ENCODE peak calls at places on chromosomes 3 and 15, in six cellular contexts. V is ovary, N is stomach, O is upper lobe of left lung, F is NB4, J is lower leg skin. Z is an unnamed sample.

GRCh38 chr3:169354774-169355501 is 308.6 kb downstream of the MECOM start:
- DNase-seq in O (no peak), F (no peak), V (no peak), J (no peak), N (no peak), Z (no peak)

GRCh38 chr3:42051384-42052131 is 39.6 kb upstream of the TRAK1 start:
- DNase-seq in J (no peak), F (no peak), O (no peak), N (no peak), V (no peak), Z (no peak)

GRCh38 chr15:30984542-30984941 is 6.9 kb downstream of the MTMR10 start:
- DNase-seq in J (no peak), N (no peak), F (no peak), O (no peak), V (no peak), Z (no peak)

GRCh38 chr15:55897560-55898336 is 95.7 kb downstream of the NEDD4 start:
- DNase-seq in O (peak; percentile 33), N (peak; percentile 51), F (peak; percentile 39), V (peak; percentile 27), J (peak; percentile 25), Z (peak; percentile 62)

GRCh38 chr15:78976691-78977090 is 31.8 kb upstream of the CTSH start:
- DNase-seq in V (no peak), O (no peak), F (peak; percentile 29), J (no peak), N (no peak), Z (no peak)

GRCh38 chr3:47227678-47228077 is 54.9 kb downstream of the KIF9 start:
- DNase-seq in V (no peak), O (peak; percentile 26), J (no peak), F (peak; percentile 18), N (no peak), Z (no peak)

GRCh38 chr3:7630351-7630911 is 769.5 kb downstream of the GRM7 start:
- DNase-seq in O (no peak), J (no peak), N (no peak), V (no peak), F (no peak), Z (no peak)

GRCh38 chr3:126857928-126858327 is 125.0 kb upstream of the PLXNA1 start:
- DNase-seq in N (no peak), F (no peak), J (no peak), O (no peak), V (no peak), Z (no peak)

GRCh38 chr3:103794656-103795055 is 1359.8 kb downstream of the ZPLD1 start:
- DNase-seq in V (no peak), O (no peak), J (no peak), N (no peak), F (peak; percentile 11), Z (no peak)

GRCh38 chr3:100331660-100332059 is 2.9 kb upstream of the NIT2 start:
- DNase-seq in V (no peak), J (no peak), F (no peak), N (no peak), O (no peak), Z (no peak)

GRCh38 chr3:184620799-184621119 is 59.2 kb downstream of the EPHB3 start:
- DNase-seq in J (no peak), O (no peak), N (no peak), V (no peak), F (peak; percentile 24), Z (no peak)

GRCh38 chr15:36803773-36804172 is 224.3 kb downstream of the CDIN1 start:
- DNase-seq in V (no peak), N (no peak), O (no peak), J (no peak), F (no peak), Z (no peak)

GRCh38 chr3:187946031-187946691 is 200.9 kb upstream of the BCL6 start:
- DNase-seq in J (no peak), O (no peak), V (no peak), N (no peak), F (no peak), Z (no peak)

GRCh38 chr15:77722759-77723460 is 90.2 kb upstream of the LINGO1 start:
- DNase-seq in J (no peak), N (no peak), F (no peak), V (no peak), O (no peak), Z (no peak)

GRCh38 chr3:102866845-102867244 is 432.0 kb downstream of the ZPLD1 start:
- DNase-seq in J (no peak), F (no peak), V (no peak), N (no peak), O (no peak), Z (no peak)

GRCh38 chr15:101148881-101149664 is 102.8 kb downstream of the CHSY1 start:
- DNase-seq in N (no peak), O (no peak), V (no peak), F (peak; percentile 66), J (no peak), Z (no peak)

GRCh38 chr3:49422379-49423248 is at the start of gene AMT:
- DNase-seq in O (peak; percentile 39), V (peak; percentile 41), J (no peak), N (peak; percentile 57), F (no peak), Z (peak; percentile 81)

GRCh38 chr15:37217567-37217966 is 117.2 kb upstream of the MEIS2 start:
- DNase-seq in N (no peak), J (no peak), O (no peak), V (no peak), F (no peak), Z (no peak)

GRCh38 chr3:65745306-65745705 is 293.4 kb downstream of the MAGI1 start:
- DNase-seq in F (no peak), O (no peak), V (no peak), N (no peak), J (no peak), Z (no peak)

GRCh38 chr3:167406876-167407492 is 26.9 kb upstream of the ZBBX start:
- DNase-seq in O (peak; percentile 67), V (no peak), J (peak; percentile 14), N (peak; percentile 31), F (peak; percentile 57), Z (peak; percentile 70)

GRCh38 chr3:179027326-179027900 is 44.2 kb downstream of the ZMAT3 start:
- DNase-seq in O (no peak), V (no peak), F (no peak), N (no peak), J (no peak), Z (no peak)

GRCh38 chr3:50378024-50378423 is 18.7 kb upstream of the TMEM115 start:
- DNase-seq in V (no peak), N (no peak), J (no peak), O (no peak), F (no peak), Z (no peak)

DNA sequence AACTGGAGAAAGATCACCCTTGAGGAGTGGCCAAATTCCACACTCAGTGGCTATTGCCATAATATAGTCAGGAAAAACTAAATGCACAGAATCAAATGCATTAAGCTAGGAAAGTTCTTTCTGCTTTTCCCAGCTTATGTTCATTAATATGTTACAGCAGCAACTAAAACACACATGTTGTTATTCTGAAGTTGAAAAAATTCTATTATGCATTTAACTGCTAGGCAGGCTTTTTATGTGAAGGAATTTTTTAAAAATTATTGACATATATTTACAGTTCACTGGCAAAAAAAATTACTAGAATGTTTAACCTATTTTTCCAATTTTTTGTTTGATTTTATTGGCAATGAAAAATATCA is 135.2 kb upstream of the IL12A start:
- DNase-seq in N (no peak), J (no peak), F (no peak), V (no peak), O (no peak), Z (no peak)
- TF ChIP-seq POLR2A in N (no peak), J (no peak), F (no peak), V (no peak), O (no peak), Z (no peak)

GRCh38 chr3:79651536-79652065 is 116.2 kb downstream of the ROBO1 start:
- DNase-seq in N (no peak), V (no peak), J (no peak), O (no peak), F (no peak), Z (peak; percentile 12)
- TF ChIP-seq CTCF in N (no peak), V (no peak), J (no peak), O (no peak), F (no peak), Z (no peak)

GRCh38 chr3:25594007-25594502 is 70.7 kb downstream of the TOP2B start:
- DNase-seq in V (no peak), O (no peak), F (peak; percentile 62), J (no peak), N (no peak), Z (no peak)
- TF ChIP-seq POLR2A in V (no peak), O (no peak), F (no peak), J (no peak), N (no peak), Z (no peak)

GRCh38 chr3:15429080-15429479 is 1.7 kb downstream of the EAF1 start:
- DNase-seq in O (no peak), F (no peak), N (no peak), V (no peak), J (no peak), Z (no peak)

GRCh38 chr3:15428539-15428938 is 1.1 kb downstream of the EAF1 start:
- DNase-seq in N (no peak), O (no peak), F (peak; percentile 37), J (no peak), V (no peak), Z (no peak)

GRCh38 chr3:15427981-15428380 is 583 bp downstream of the EAF1 start:
- DNase-seq in O (no peak), N (no peak), F (no peak), J (no peak), V (no peak), Z (peak; percentile 17)

GRCh38 chr3:15426579-15427118 is 695 bp downstream of the METTL6 start:
- DNase-seq in N (no peak), V (no peak), J (no peak), O (no peak), F (no peak), Z (no peak)

DNA sequence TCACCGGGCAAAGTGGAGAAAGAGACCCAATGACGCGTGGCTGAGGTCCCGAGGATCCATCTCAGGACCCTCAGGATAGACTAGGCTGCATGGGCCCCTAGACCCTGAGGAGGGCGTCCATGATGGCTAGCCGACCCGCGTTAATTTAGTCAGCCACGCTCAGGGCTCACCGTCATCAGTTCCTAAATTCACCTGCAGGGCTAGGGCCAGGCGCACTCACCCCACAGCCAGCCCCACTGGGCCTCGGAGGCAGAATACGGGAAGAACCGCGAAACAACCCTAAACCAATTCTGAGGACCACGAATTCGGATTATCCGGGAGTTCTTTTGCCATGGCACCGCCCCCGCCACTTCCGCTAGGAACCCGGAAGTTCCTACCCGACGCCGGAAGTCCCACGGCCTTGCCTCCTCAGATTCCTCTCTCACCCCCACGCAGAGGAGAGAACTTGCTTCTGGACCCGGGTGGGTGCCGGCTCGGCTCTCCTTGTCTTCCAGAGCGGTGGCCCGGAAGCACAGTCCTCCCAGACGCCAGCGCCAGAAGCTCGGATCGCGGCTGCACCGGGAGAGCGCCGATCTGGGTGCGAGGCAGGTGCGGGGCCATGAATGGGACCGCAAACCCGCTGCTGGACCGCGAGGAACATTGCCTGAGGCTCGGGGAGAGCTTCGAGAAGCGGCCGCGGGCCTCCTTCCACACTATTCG is at the start of the genes EAF1 and METTL6:
- DNase-seq in O (peak; percentile 89), J (peak; percentile 71), V (peak; percentile 77), N (peak; percentile 85), F (peak; percentile 86), Z (peak; percentile 77)
- TF ChIP-seq CTCF in O (no peak), J (no peak), V (no peak), N (peak; percentile 4), F (no peak), Z (no peak)

Z was measured in body of pancreas.